ENCODE peak calls at places on chromosomes 3 and 15, in seven cellular contexts. X is cardiac muscle cell, S is fibroblast of lung, F is spleen, P is ovary, B is AG09309, D is PC-3. K is an unnamed sample.

GRCh38 chr3:195185574-195185973 is 85.4 kb downstream of the XXYLT1 start:
- DNase-seq in X (no peak), S (no peak), B (no peak), P (no peak), F (no peak), D (peak; percentile 58), K (no peak)

GRCh38 chr3:126342991-126343661 is 14.1 kb downstream of the KLF15 start:
- DNase-seq in D (no peak), B (no peak), X (peak; percentile 45), F (peak; percentile 67), S (no peak), P (peak; percentile 63), K (peak; percentile 69)

GRCh38 chr15:41465822-41466421 is 27.8 kb upstream of the ITPKA start:
- DNase-seq in P (no peak), S (peak; percentile 45), X (peak; percentile 76), F (no peak), D (peak; percentile 73), B (peak; percentile 13), K (no peak)

GRCh38 chr3:41050149-41050548 is 149.2 kb upstream of the CTNNB1 start:
- DNase-seq in B (no peak), X (no peak), P (no peak), D (no peak), S (no peak), F (no peak), K (no peak)

GRCh38 chr3:122350814-122351418 is 25.9 kb downstream of the CSTA start:
- DNase-seq in S (peak; percentile 71), X (peak; percentile 27), B (peak; percentile 18), F (no peak), P (no peak), D (peak; percentile 27), K (no peak)

GRCh38 chr15:48856947-48857346 is 21.0 kb upstream of the EID1 start:
- DNase-seq in S (peak; percentile 48), X (peak; percentile 30), P (no peak), F (no peak), B (no peak), D (no peak), K (no peak)

GRCh38 chr15:88814393-88814792 is 11.2 kb downstream of the ACAN start:
- DNase-seq in S (no peak), X (no peak), B (no peak), P (no peak), D (no peak), F (no peak), K (no peak)

GRCh38 chr15:73941044-73941443 is 14.8 kb downstream of the LOXL1 start:
- DNase-seq in D (peak; percentile 90), B (peak; percentile 90), P (no peak), S (peak; percentile 98), X (peak; percentile 84), F (peak; percentile 54), K (no peak)

GRCh38 chr3:16838561-16838960 is 46.2 kb upstream of the PLCL2 start:
- DNase-seq in S (no peak), B (no peak), D (no peak), F (no peak), P (no peak), X (no peak), K (no peak)

GRCh38 chr3:159806412-159806811 is 182.2 kb upstream of the IL12A start:
- DNase-seq in X (peak; percentile 56), F (no peak), D (no peak), P (peak; percentile 27), B (no peak), S (no peak), K (no peak)
- TF ChIP-seq CTCF in X (no peak), F (no peak), D (no peak), P (no peak), B (no peak), S (peak; percentile 14), K (no peak)

GRCh38 chr3:143135150-143135549 is 15.6 kb downstream of the CHST2 start:
- DNase-seq in F (no peak), X (peak; percentile 95), P (no peak), S (peak; percentile 99), D (peak; percentile 87), B (peak; percentile 84), K (no peak)
- TF ChIP-seq CTCF in F (no peak), X (peak; percentile 32), P (no peak), S (peak; percentile 24), D (peak; percentile 14), B (peak; percentile 29), K (no peak)

GRCh38 chr3:139982404-139982803 is 47.4 kb downstream of the CLSTN2 start:
- DNase-seq in B (no peak), X (peak; percentile 2), F (no peak), D (no peak), P (no peak), S (no peak), K (no peak)
- TF ChIP-seq CTCF in B (peak; percentile 11), X (no peak), F (no peak), D (peak; percentile 14), P (no peak), S (no peak), K (peak; percentile 58)

DNA sequence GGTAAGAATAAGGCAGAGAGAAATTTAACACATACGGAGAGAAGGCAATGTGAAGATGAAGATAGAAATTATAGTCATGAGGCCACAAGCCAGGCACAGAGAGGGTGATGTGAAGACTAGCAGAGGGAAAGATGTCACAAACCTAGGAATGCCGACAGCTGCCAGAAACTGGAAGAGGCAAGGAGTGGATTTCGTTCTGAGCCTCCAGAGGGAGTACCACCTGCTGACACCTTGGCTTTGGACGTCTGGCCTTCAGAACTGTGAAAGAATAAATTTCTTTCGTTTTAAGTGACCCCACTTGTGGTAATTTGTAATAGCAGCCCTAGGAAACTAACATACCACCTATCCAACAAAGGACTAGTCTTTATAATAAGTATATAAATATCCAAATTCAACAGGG is 5.0 kb upstream of the SGO1 start:
- DNase-seq in D (peak; percentile 10), F (no peak), B (no peak), S (no peak), X (no peak), P (no peak), K (no peak)
- TF ChIP-seq CTCF in D (peak; percentile 16), F (no peak), B (no peak), S (no peak), X (no peak), P (no peak), K (no peak)

GRCh38 chr15:44132057-44132456 is 63.0 kb downstream of the FRMD5 start:
- DNase-seq in X (no peak), S (no peak), D (no peak), P (no peak), F (no peak), B (no peak), K (no peak)

GRCh38 chr15:44129911-44130310 is 65.2 kb downstream of the FRMD5 start:
- DNase-seq in P (no peak), X (no peak), F (no peak), S (no peak), D (no peak), B (no peak), K (no peak)

GRCh38 chr15:44125879-44126278 is 69.2 kb downstream of the FRMD5 start:
- DNase-seq in B (no peak), F (no peak), P (no peak), S (no peak), D (no peak), X (no peak), K (no peak)

GRCh38 chr15:44128443-44128842 is 66.6 kb downstream of the FRMD5 start:
- DNase-seq in X (no peak), S (no peak), D (no peak), P (no peak), B (no peak), F (no peak), K (no peak)

GRCh38 chr15:44130778-44131177 is 64.3 kb downstream of the FRMD5 start:
- DNase-seq in F (no peak), X (peak; percentile 6), S (no peak), P (no peak), B (no peak), D (no peak), K (no peak)
- TF ChIP-seq CTCF in F (no peak), X (no peak), S (no peak), P (no peak), B (peak; percentile 18), D (peak; percentile 22), K (peak; percentile 38)

DNA sequence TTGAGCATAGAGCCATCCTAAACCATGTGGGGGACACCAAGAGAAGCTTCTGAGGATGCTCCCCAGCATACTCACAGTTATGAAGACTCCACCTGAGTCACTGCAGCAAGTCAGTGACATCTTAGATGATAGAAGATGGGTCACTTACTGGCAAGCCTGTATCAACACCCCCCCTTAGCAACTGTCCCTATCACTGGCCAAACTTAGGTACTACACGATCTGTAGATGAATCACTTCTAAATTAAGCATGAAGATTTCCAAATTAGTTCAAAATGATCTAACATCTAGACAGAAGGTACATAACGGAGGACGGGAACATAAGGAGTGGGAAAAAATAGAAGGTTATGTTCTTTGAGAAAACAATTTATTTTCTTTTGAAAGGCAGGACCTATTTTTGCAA is 13.2 kb upstream of the LMCD1 start:
- DNase-seq in P (no peak), B (no peak), S (peak; percentile 59), X (no peak), F (no peak), D (no peak), K (no peak)
- TF ChIP-seq CTCF in P (no peak), B (no peak), S (no peak), X (no peak), F (no peak), D (no peak), K (peak; percentile 44)

GRCh38 chr3:120622870-120623718 is 27.0 kb downstream of the NDUFB4 start:
- DNase-seq in P (no peak), S (peak; percentile 56), D (peak; percentile 98), X (no peak), B (peak; percentile 48), F (no peak), K (no peak)
- TF ChIP-seq CTCF in P (no peak), S (no peak), D (peak; percentile 81), X (no peak), B (no peak), F (no peak), K (peak; percentile 75)

K was measured in type B pancreatic cell.